ENCODE peak calls at places on chromosome 17, in ten cellular contexts. L, B, Q, R, Y, I, O, P, G and X are unnamed samples. For H3K9me3, the result is how much of the 10 kb centered on the place peaks cover.

GRCh38 chr17:79065105-79065670 is 9.4 kb upstream of the ENGASE start:
- DNase-seq in L (no peak), B (peak), Q (peak), R (peak), Y (no peak), I (no peak), O (peak), P (no peak), G (peak), X (no peak)

GRCh38 chr17:76498886-76499667 is 2.1 kb downstream of the RHBDF2 start:
- DNase-seq in L (no peak), B (no peak), Q (peak), R (no peak), Y (no peak), I (no peak), O (no peak), P (no peak), G (no peak), X (no peak)

GRCh38 chr17:62206550-62206949 is 141.5 kb upstream of the MED13 start:
- DNase-seq in L (no peak), B (no peak), Q (no peak), R (no peak), Y (no peak), I (no peak), O (no peak), P (no peak), G (no peak), X (no peak)

GRCh38 chr17:72749119-72749572 is 343.3 kb downstream of the SLC39A11 start:
- DNase-seq in L (no peak), B (no peak), Q (peak), R (no peak), Y (no peak), I (no peak), O (no peak), P (no peak), G (no peak), X (no peak)

GRCh38 chr17:49031965-49032928 is 35.1 kb downstream of the IGF2BP1 start:
- DNase-seq in L (no peak), B (no peak), Q (peak), R (peak), Y (no peak), I (no peak), O (peak), P (peak), G (peak), X (no peak)

GRCh38 chr17:7523033-7523432 is 25.8 kb upstream of the TNFSF12 start:
- DNase-seq in L (no peak), B (peak), Q (peak), R (peak), Y (no peak), I (peak), O (no peak), P (peak), G (peak), X (no peak)

GRCh38 chr17:77865109-77865611 is 93.3 kb upstream of the TNRC6C start:
- DNase-seq in L (no peak), B (peak), Q (no peak), R (no peak), Y (no peak), I (peak), O (no peak), P (no peak), G (peak), X (no peak)

GRCh38 chr17:83103200-83103937 is 24.0 kb downstream of the METRNL start:
- DNase-seq in L (no peak), B (no peak), Q (peak), R (peak), Y (peak), I (peak), O (peak), P (peak), G (peak), X (no peak)

GRCh38 chr17:40218006-40218739 is 931 bp upstream of the WIPF2 start:
- DNase-seq in L (no peak), B (no peak), Q (no peak), R (no peak), Y (no peak), I (no peak), O (no peak), P (no peak), G (no peak), X (no peak)

GRCh38 chr17:45575126-45575885 is 84.8 kb upstream of the PLEKHM1 start:
- DNase-seq in L (no peak), B (no peak), Q (no peak), R (no peak), Y (no peak), I (no peak), O (no peak), P (peak), G (no peak), X (no peak)

GRCh38 chr17:77644981-77645380 is 313.5 kb upstream of the TNRC6C start:
- DNase-seq in L (no peak), B (no peak), Q (no peak), R (no peak), Y (no peak), I (no peak), O (no peak), P (no peak), G (no peak), X (no peak)

GRCh38 chr17:73415782-73416181 is 104.0 kb upstream of the CDC42EP4 start:
- DNase-seq in L (no peak), B (no peak), Q (no peak), R (no peak), Y (no peak), I (no peak), O (no peak), P (no peak), G (no peak), X (no peak)

GRCh38 chr17:3043737-3044365 is 19.6 kb downstream of the OR1D5 start:
- DNase-seq in L (no peak), B (no peak), Q (no peak), R (no peak), Y (no peak), I (no peak), O (no peak), P (no peak), G (peak), X (no peak)

GRCh38 chr17:4108397-4108796 is 34.4 kb downstream of the ZZEF1 start:
- DNase-seq in L (no peak), B (no peak), Q (no peak), R (no peak), Y (no peak), I (no peak), O (no peak), P (no peak), G (no peak), X (no peak)

GRCh38 chr17:1467898-1468492 is 12.0 kb upstream of the CRK start:
- DNase-seq in L (no peak), B (no peak), Q (peak), R (no peak), Y (no peak), I (no peak), O (no peak), P (peak), G (no peak), X (no peak)

GRCh38 chr17:62723842-62724241 is 84.3 kb downstream of the MARCHF10 start:
- DNase-seq in L (no peak), B (no peak), Q (no peak), R (no peak), Y (no peak), I (no peak), O (no peak), P (no peak), G (no peak), X (no peak)

GRCh38 chr17:40486513-40487370 is 14.7 kb downstream of the TNS4 start:
- DNase-seq in L (no peak), B (no peak), Q (no peak), R (no peak), Y (no peak), I (no peak), O (no peak), P (no peak), G (no peak), X (no peak)

GRCh38 chr17:81684442-81684911 is 666 bp downstream of the HGS start:
- DNase-seq in L (no peak), B (no peak), Q (peak), R (no peak), Y (no peak), I (no peak), O (no peak), P (no peak), G (no peak), X (no peak)

GRCh38 chr17:80104321-80104955 is 3.1 kb downstream of the GAA start:
- DNase-seq in L (no peak), B (peak), Q (no peak), R (no peak), Y (no peak), I (no peak), O (no peak), P (no peak), G (peak), X (no peak)

GRCh38 chr17:1861391-1862010 is 31.7 kb downstream of the RPA1 start:
- DNase-seq in L (no peak), B (peak), Q (no peak), R (no peak), Y (no peak), I (peak), O (no peak), P (no peak), G (peak), X (no peak)

GRCh38 chr17:49443862-49444261 is 29.2 kb upstream of the PHB1 start:
- DNase-seq in L (no peak), B (no peak), Q (no peak), R (no peak), Y (no peak), I (no peak), O (no peak), P (no peak), G (no peak), X (no peak)

DNA sequence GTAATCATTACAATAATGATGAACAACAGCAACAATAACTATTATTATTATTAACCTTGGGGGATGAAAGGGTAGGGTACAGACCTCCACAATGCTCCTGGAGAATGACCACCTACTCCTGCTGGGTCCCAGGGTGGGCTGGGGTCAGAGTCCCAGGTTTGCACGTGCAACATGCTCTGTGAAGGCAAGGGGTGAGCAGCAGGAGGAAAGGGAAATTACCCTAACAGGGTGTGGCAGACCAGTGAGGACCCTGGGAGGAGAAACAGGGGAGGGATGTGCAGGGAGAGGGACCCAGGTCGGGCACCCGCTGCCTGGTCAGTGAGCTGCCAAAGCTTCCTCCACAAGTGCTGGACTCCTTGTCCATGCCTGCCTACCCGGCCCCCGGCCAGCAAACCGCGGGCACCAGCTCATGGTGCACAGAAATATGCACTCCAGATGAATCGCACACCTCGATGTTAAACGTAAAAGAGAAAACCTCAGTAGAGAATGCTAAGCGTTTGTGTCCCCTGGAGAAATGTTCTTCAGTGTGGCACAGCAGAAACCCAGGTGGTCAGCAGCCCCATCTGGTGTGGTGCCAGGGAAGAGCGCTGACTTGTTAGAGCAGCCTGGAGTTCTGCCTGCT is 767.1 kb downstream of the KCNJ18 start:
- DNase-seq in L (peak), B (no peak), Q (no peak), R (no peak), Y (no peak), I (no peak), O (no peak), P (no peak), G (no peak), X (no peak)
- H3K9me3 ChIP-seq in L (under half), B (under half), Q (under half), R (half or more), Y (under half), I (under half), O (under half), P (under half), G (under half), X (under half)

GRCh38 chr17:12403881-12404398 is 261.8 kb upstream of the MYOCD start:
- DNase-seq in L (peak), B (no peak), Q (no peak), R (no peak), Y (no peak), I (no peak), O (no peak), P (no peak), G (no peak), X (no peak)

GRCh38 chr17:12398636-12399035 is 267.1 kb upstream of the MYOCD start:
- DNase-seq in L (no peak), B (no peak), Q (no peak), R (no peak), Y (no peak), I (no peak), O (no peak), P (no peak), G (no peak), X (no peak)

GRCh38 chr17:12406623-12407228 is 259.0 kb upstream of the MYOCD start:
- DNase-seq in L (peak), B (no peak), Q (no peak), R (no peak), Y (no peak), I (no peak), O (no peak), P (no peak), G (no peak), X (no peak)

GRCh38 chr17:12407495-12407894 is 258.2 kb upstream of the MYOCD start:
- DNase-seq in L (peak), B (no peak), Q (no peak), R (no peak), Y (no peak), I (no peak), O (no peak), P (no peak), G (no peak), X (no peak)

DNA sequence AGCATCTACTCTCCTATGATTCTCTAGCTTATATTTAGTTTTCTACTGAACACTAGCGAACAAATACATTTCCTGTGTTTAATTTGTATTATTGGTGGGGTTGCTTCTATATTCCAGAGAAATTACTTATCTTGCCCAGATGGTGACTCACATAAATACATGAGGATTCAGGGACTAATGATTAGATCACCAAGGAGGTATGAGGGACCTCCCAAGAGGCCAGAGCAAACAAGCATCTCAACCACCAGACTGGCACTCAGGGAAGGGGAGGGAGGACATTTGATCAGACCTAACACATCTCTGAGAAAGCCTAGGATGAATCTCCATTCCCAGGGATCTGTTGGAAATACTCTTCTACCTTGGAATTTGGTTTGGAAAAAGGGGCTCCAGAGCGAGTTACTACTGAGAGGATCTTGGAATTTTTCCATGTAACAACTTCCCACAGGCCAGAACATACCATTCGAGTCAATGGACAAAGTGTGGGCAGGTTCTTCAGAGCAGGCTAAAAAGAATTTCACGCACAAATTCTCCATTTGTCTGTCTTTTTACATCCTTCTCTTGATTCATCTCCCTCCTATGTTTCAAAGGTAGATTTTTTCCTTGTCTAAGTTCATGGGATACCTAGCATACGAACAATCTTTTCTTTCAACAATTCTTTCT is 262.6 kb upstream of the MYOCD start:
- DNase-seq in L (peak), B (no peak), Q (no peak), R (no peak), Y (no peak), I (no peak), O (no peak), P (no peak), G (no peak), X (no peak)
- TF ChIP-seq POLR2A in L (no peak), B (no peak), Q (no peak), R (no peak), Y (no peak), I (no peak), O (no peak), P (no peak), G (no peak), X (no peak)

GRCh38 chr17:27070836-27071235 is 223.1 kb upstream of the WSB1 start:
- DNase-seq in L (no peak), B (no peak), Q (no peak), R (no peak), Y (no peak), I (no peak), O (no peak), P (no peak), G (no peak), X (no peak)
- H3K9me3 ChIP-seq in L (under half), B (under half), Q (under half), R (under half), Y (under half), I (under half), O (under half), P (under half), G (under half), X (under half)

GRCh38 chr17:19005442-19005773 is 844 bp upstream of the FAM83G start:
- DNase-seq in L (no peak), B (no peak), Q (no peak), R (no peak), Y (no peak), I (no peak), O (no peak), P (no peak), G (no peak), X (no peak)

GRCh38 chr17:19003966-19004600 is 481 bp downstream of the FAM83G start:
- DNase-seq in L (no peak), B (peak), Q (peak), R (peak), Y (no peak), I (no peak), O (no peak), P (peak), G (peak), X (no peak)

GRCh38 chr17:19005789-19006430 is 1.3 kb upstream of the FAM83G start:
- DNase-seq in L (no peak), B (no peak), Q (no peak), R (no peak), Y (no peak), I (no peak), O (no peak), P (no peak), G (no peak), X (no peak)

GRCh38 chr17:19003543-19003965 is 1.0 kb downstream of the FAM83G start:
- DNase-seq in L (no peak), B (no peak), Q (no peak), R (no peak), Y (no peak), I (no peak), O (no peak), P (no peak), G (no peak), X (no peak)

GRCh38 chr17:19004601-19005441 is at the start of gene FAM83G:
- DNase-seq in L (no peak), B (peak), Q (peak), R (peak), Y (peak), I (peak), O (peak), P (peak), G (peak), X (peak)
- TF ChIP-seq POLR2A in L (no peak), B (no peak), Q (peak), R (no peak), Y (no peak), I (no peak), O (peak), P (no peak), G (no peak), X (no peak)

GRCh38 chr17:36640836-36641235 is 39.5 kb downstream of the MRM1 start:
- DNase-seq in L (no peak), B (no peak), Q (no peak), R (no peak), Y (no peak), I (no peak), O (no peak), P (no peak), G (no peak), X (no peak)
- H3K9me3 ChIP-seq in L (under half), B (under half), Q (under half), R (under half), Y (under half), I (under half), O (under half), P (under half), G (under half), X (under half)

GRCh38 chr17:46916211-46916610 is 6.7 kb upstream of the GOSR2 start:
- DNase-seq in L (no peak), B (no peak), Q (no peak), R (no peak), Y (no peak), I (no peak), O (no peak), P (no peak), G (no peak), X (no peak)
- TF ChIP-seq POLR2A in L (no peak), B (no peak), Q (no peak), R (no peak), Y (no peak), I (no peak), O (no peak), P (no peak), G (no peak), X (no peak)